ENCODE peak calls at places on chromosomes 1 and 21, in ten cellular contexts. G is NCI-H446; T is nucleus accumbens; R is GM13977; O is OCI-LY7; H is GM23338; N is left colon; F is cardiac septum; Q is stimulated activated CD4-positive, alpha-beta T cell treated with anti-CD3 and anti-CD28 coated beads, Interleukin-1b, Interleukin-23, amount 100 ng/mL, for 4 hours; Y is dorsolateral prefrontal cortex. D is an unnamed sample.

GRCh38 chr1:103197266-103197665 is 88.9 kb upstream of the COL11A1 start:
- DNase-seq in G (no peak), T (no peak), R (no peak), O (no peak), H (no peak), N (no peak), F (no peak), Q (no peak), Y (no peak), D (no peak)

GRCh38 chr1:36366091-36366661 is 19.5 kb downstream of the STK40 start:
- DNase-seq in G (peak), T (peak), R (no peak), O (peak), H (peak), N (no peak), F (peak), Q (no peak), Y (peak), D (no peak)

GRCh38 chr21:34844924-34845238 is 176.1 kb downstream of the CLIC6 start:
- DNase-seq in G (no peak), T (no peak), R (no peak), O (peak), H (no peak), N (no peak), F (no peak), Q (no peak), Y (no peak), D (no peak)

GRCh38 chr21:14773777-14774345 is 227.7 kb upstream of the SAMSN1 start:
- DNase-seq in G (peak), T (no peak), R (no peak), O (peak), H (peak), N (peak), F (no peak), Q (peak), Y (peak), D (no peak)

GRCh38 chr21:40466893-40467483 is 380.0 kb downstream of the DSCAM start:
- DNase-seq in G (no peak), T (no peak), R (no peak), O (peak), H (peak), N (no peak), F (no peak), Q (no peak), Y (no peak), D (no peak)

GRCh38 chr1:198153103-198153502 is 3.7 kb upstream of the NEK7 start:
- DNase-seq in G (peak), T (no peak), R (no peak), O (no peak), H (no peak), N (no peak), F (no peak), Q (no peak), Y (no peak), D (no peak)

GRCh38 chr1:28129150-28129549 is 40.7 kb upstream of the EYA3 start:
- DNase-seq in G (no peak), T (no peak), R (no peak), O (no peak), H (no peak), N (no peak), F (no peak), Q (no peak), Y (no peak), D (no peak)

GRCh38 chr1:178506669-178507068 is 6.2 kb upstream of the TEX35 start:
- DNase-seq in G (no peak), T (no peak), R (no peak), O (no peak), H (no peak), N (no peak), F (peak), Q (no peak), Y (no peak), D (no peak)

GRCh38 chr1:30302808-30303310 is 420.5 kb downstream of the MATN1 start:
- DNase-seq in G (no peak), T (no peak), R (no peak), O (no peak), H (no peak), N (no peak), F (no peak), Q (no peak), Y (no peak), D (no peak)

GRCh38 chr1:204369006-204369726 is 9.4 kb upstream of the PLEKHA6 start:
- DNase-seq in G (no peak), T (peak), R (no peak), O (no peak), H (no peak), N (no peak), F (no peak), Q (no peak), Y (peak), D (no peak)

GRCh38 chr21:31374430-31374829 is 30.4 kb upstream of the TIAM1 start:
- DNase-seq in G (peak), T (no peak), R (no peak), O (no peak), H (no peak), N (no peak), F (no peak), Q (no peak), Y (no peak), D (no peak)

GRCh38 chr1:228900993-228901392 is 165.7 kb downstream of the RHOU start:
- DNase-seq in G (no peak), T (no peak), R (no peak), O (no peak), H (no peak), N (no peak), F (no peak), Q (no peak), Y (no peak), D (no peak)